ENCODE peak calls at places on chromosomes 3 and 15, in nine cellular contexts. One of them, this sample, is unnamed.

GRCh38 chr15:41122849-41123248 is 6.8 kb upstream of the INO80 start:
- DNase-seq in GM12891: no peak
- DNase-seq in lower leg skin: no peak
- DNase-seq in gastrocnemius medialis: no peak
- DNase-seq in sigmoid colon: no peak
- DNase-seq in stomach: no peak
- DNase-seq in spleen: no peak
- DNase-seq in prostate gland: no peak
- DNase-seq in A549: no peak
- DNase-seq in this sample: no peak

GRCh38 chr15:69921626-69922624 is 175.8 kb downstream of the TLE3 start:
- DNase-seq in GM12891: peak
- DNase-seq in lower leg skin: no peak
- DNase-seq in gastrocnemius medialis: no peak
- DNase-seq in sigmoid colon: no peak
- DNase-seq in stomach: no peak
- DNase-seq in spleen: no peak
- DNase-seq in prostate gland: no peak
- DNase-seq in A549: no peak
- DNase-seq in this sample: no peak

GRCh38 chr3:195806211-195806915 is 5.4 kb downstream of the MUC4 start:
- DNase-seq in GM12891: no peak
- DNase-seq in lower leg skin: no peak
- DNase-seq in gastrocnemius medialis: no peak
- DNase-seq in sigmoid colon: peak
- DNase-seq in stomach: no peak
- DNase-seq in spleen: no peak
- DNase-seq in prostate gland: no peak
- DNase-seq in A549: no peak
- DNase-seq in this sample: no peak

GRCh38 chr15:99628374-99629001 is 62.7 kb downstream of the MEF2A start:
- DNase-seq in GM12891: no peak
- DNase-seq in lower leg skin: no peak
- DNase-seq in gastrocnemius medialis: no peak
- DNase-seq in sigmoid colon: no peak
- DNase-seq in stomach: no peak
- DNase-seq in spleen: no peak
- DNase-seq in prostate gland: no peak
- DNase-seq in A549: no peak
- DNase-seq in this sample: no peak

GRCh38 chr3:153028336-153028735 is 133.7 kb upstream of the RAP2B start:
- DNase-seq in GM12891: no peak
- DNase-seq in lower leg skin: no peak
- DNase-seq in gastrocnemius medialis: no peak
- DNase-seq in sigmoid colon: no peak
- DNase-seq in stomach: no peak
- DNase-seq in spleen: no peak
- DNase-seq in prostate gland: no peak
- DNase-seq in A549: no peak
- DNase-seq in this sample: no peak

GRCh38 chr3:126498936-126499335 is 18.6 kb downstream of the UROC1 start:
- DNase-seq in GM12891: no peak
- DNase-seq in lower leg skin: no peak
- DNase-seq in gastrocnemius medialis: no peak
- DNase-seq in sigmoid colon: no peak
- DNase-seq in stomach: no peak
- DNase-seq in spleen: peak
- DNase-seq in prostate gland: no peak
- DNase-seq in A549: no peak
- DNase-seq in this sample: no peak

GRCh38 chr3:112093180-112093522 is 7.0 kb downstream of the C3orf52 start:
- DNase-seq in GM12891: no peak
- DNase-seq in lower leg skin: no peak
- DNase-seq in gastrocnemius medialis: no peak
- DNase-seq in sigmoid colon: no peak
- DNase-seq in stomach: no peak
- DNase-seq in spleen: no peak
- DNase-seq in prostate gland: no peak
- DNase-seq in A549: no peak
- DNase-seq in this sample: no peak

GRCh38 chr3:157089455-157090221 is 70.3 kb downstream of the CCNL1 start:
- DNase-seq in GM12891: no peak
- DNase-seq in lower leg skin: peak
- DNase-seq in gastrocnemius medialis: no peak
- DNase-seq in sigmoid colon: peak
- DNase-seq in stomach: peak
- DNase-seq in spleen: no peak
- DNase-seq in prostate gland: peak
- DNase-seq in A549: no peak
- DNase-seq in this sample: no peak

GRCh38 chr3:36403661-36404060 is 23.4 kb downstream of the STAC start:
- DNase-seq in GM12891: no peak
- DNase-seq in lower leg skin: no peak
- DNase-seq in gastrocnemius medialis: no peak
- DNase-seq in sigmoid colon: no peak
- DNase-seq in stomach: no peak
- DNase-seq in spleen: no peak
- DNase-seq in prostate gland: no peak
- DNase-seq in A549: no peak
- DNase-seq in this sample: no peak

GRCh38 chr3:32667072-32667582 is 17.9 kb upstream of the CNOT10 start:
- DNase-seq in GM12891: no peak
- DNase-seq in lower leg skin: no peak
- DNase-seq in gastrocnemius medialis: no peak
- DNase-seq in sigmoid colon: no peak
- DNase-seq in stomach: no peak
- DNase-seq in spleen: no peak
- DNase-seq in prostate gland: no peak
- DNase-seq in A549: no peak
- DNase-seq in this sample: no peak

GRCh38 chr3:100075731-100076543 is 38.4 kb downstream of the FILIP1L start:
- DNase-seq in GM12891: no peak
- DNase-seq in lower leg skin: no peak
- DNase-seq in gastrocnemius medialis: no peak
- DNase-seq in sigmoid colon: no peak
- DNase-seq in stomach: no peak
- DNase-seq in spleen: no peak
- DNase-seq in prostate gland: no peak
- DNase-seq in A549: no peak
- DNase-seq in this sample: no peak

GRCh38 chr3:60277376-60277800 is 973.9 kb downstream of the FHIT start:
- DNase-seq in GM12891: no peak
- DNase-seq in lower leg skin: no peak
- DNase-seq in gastrocnemius medialis: no peak
- DNase-seq in sigmoid colon: no peak
- DNase-seq in stomach: no peak
- DNase-seq in spleen: no peak
- DNase-seq in prostate gland: peak
- DNase-seq in A549: no peak
- DNase-seq in this sample: no peak

GRCh38 chr3:51997172-51997571 is 1.5 kb upstream of the RPL29 start:
- DNase-seq in GM12891: no peak
- DNase-seq in lower leg skin: no peak
- DNase-seq in gastrocnemius medialis: no peak
- DNase-seq in sigmoid colon: no peak
- DNase-seq in stomach: no peak
- DNase-seq in spleen: no peak
- DNase-seq in prostate gland: no peak
- DNase-seq in A549: no peak
- DNase-seq in this sample: no peak

GRCh38 chr3:129505341-129505740 is 23.1 kb upstream of the RHO start:
- DNase-seq in GM12891: no peak
- DNase-seq in lower leg skin: no peak
- DNase-seq in gastrocnemius medialis: no peak
- DNase-seq in sigmoid colon: no peak
- DNase-seq in stomach: no peak
- DNase-seq in spleen: peak
- DNase-seq in prostate gland: no peak
- DNase-seq in A549: no peak
- DNase-seq in this sample: no peak

GRCh38 chr3:31705726-31706125 is 173.0 kb downstream of the STT3B start:
- DNase-seq in GM12891: no peak
- DNase-seq in lower leg skin: no peak
- DNase-seq in gastrocnemius medialis: no peak
- DNase-seq in sigmoid colon: no peak
- DNase-seq in stomach: no peak
- DNase-seq in spleen: no peak
- DNase-seq in prostate gland: no peak
- DNase-seq in A549: no peak
- DNase-seq in this sample: no peak

GRCh38 chr3:38562467-38562925 is 66.4 kb downstream of the EXOG start:
- DNase-seq in GM12891: no peak
- DNase-seq in lower leg skin: no peak
- DNase-seq in gastrocnemius medialis: no peak
- DNase-seq in sigmoid colon: peak
- DNase-seq in stomach: no peak
- DNase-seq in spleen: no peak
- DNase-seq in prostate gland: no peak
- DNase-seq in A549: no peak
- DNase-seq in this sample: no peak

GRCh38 chr3:23877324-23877980 is 39.3 kb downstream of the NKIRAS1 start:
- DNase-seq in GM12891: no peak
- DNase-seq in lower leg skin: no peak
- DNase-seq in gastrocnemius medialis: no peak
- DNase-seq in sigmoid colon: no peak
- DNase-seq in stomach: no peak
- DNase-seq in spleen: no peak
- DNase-seq in prostate gland: no peak
- DNase-seq in A549: no peak
- DNase-seq in this sample: peak

GRCh38 chr3:124276863-124277515 is 285.1 kb upstream of the ROPN1 start:
- DNase-seq in GM12891: no peak
- DNase-seq in lower leg skin: no peak
- DNase-seq in gastrocnemius medialis: no peak
- DNase-seq in sigmoid colon: no peak
- DNase-seq in stomach: no peak
- DNase-seq in spleen: peak
- DNase-seq in prostate gland: no peak
- DNase-seq in A549: no peak
- DNase-seq in this sample: no peak
- TF ChIP-seq POLR2A in GM12891: no peak
- TF ChIP-seq POLR2A in lower leg skin: no peak
- TF ChIP-seq POLR2A in gastrocnemius medialis: no peak
- TF ChIP-seq POLR2A in sigmoid colon: no peak
- TF ChIP-seq POLR2A in stomach: no peak
- TF ChIP-seq POLR2A in spleen: no peak
- TF ChIP-seq POLR2A in prostate gland: no peak
- TF ChIP-seq POLR2A in A549: no peak
- TF ChIP-seq POLR2A in this sample: no peak

GRCh38 chr3:46576899-46577298 is 10.8 kb upstream of the LRRC2 start:
- DNase-seq in GM12891: no peak
- DNase-seq in lower leg skin: no peak
- DNase-seq in gastrocnemius medialis: no peak
- DNase-seq in sigmoid colon: no peak
- DNase-seq in stomach: no peak
- DNase-seq in spleen: no peak
- DNase-seq in prostate gland: no peak
- DNase-seq in A549: no peak
- DNase-seq in this sample: no peak
- TF ChIP-seq POLR2A in GM12891: no peak
- TF ChIP-seq POLR2A in lower leg skin: no peak
- TF ChIP-seq POLR2A in gastrocnemius medialis: no peak
- TF ChIP-seq POLR2A in sigmoid colon: no peak
- TF ChIP-seq POLR2A in stomach: no peak
- TF ChIP-seq POLR2A in spleen: no peak
- TF ChIP-seq POLR2A in prostate gland: no peak
- TF ChIP-seq POLR2A in A549: no peak
- TF ChIP-seq POLR2A in this sample: no peak

GRCh38 chr15:78927077-78927790 is 17.6 kb downstream of the CTSH start:
- DNase-seq in GM12891: no peak
- DNase-seq in lower leg skin: no peak
- DNase-seq in gastrocnemius medialis: no peak
- DNase-seq in sigmoid colon: no peak
- DNase-seq in stomach: no peak
- DNase-seq in spleen: peak
- DNase-seq in prostate gland: no peak
- DNase-seq in A549: no peak
- DNase-seq in this sample: no peak

GRCh38 chr15:78925956-78926743 is 18.7 kb downstream of the CTSH start:
- DNase-seq in GM12891: no peak
- DNase-seq in lower leg skin: no peak
- DNase-seq in gastrocnemius medialis: no peak
- DNase-seq in sigmoid colon: no peak
- DNase-seq in stomach: no peak
- DNase-seq in spleen: peak
- DNase-seq in prostate gland: no peak
- DNase-seq in A549: no peak
- DNase-seq in this sample: no peak

GRCh38 chr15:78929536-78930264 is 15.1 kb downstream of the CTSH start:
- DNase-seq in GM12891: no peak
- DNase-seq in lower leg skin: no peak
- DNase-seq in gastrocnemius medialis: no peak
- DNase-seq in sigmoid colon: no peak
- DNase-seq in stomach: no peak
- DNase-seq in spleen: peak
- DNase-seq in prostate gland: peak
- DNase-seq in A549: no peak
- DNase-seq in this sample: no peak

GRCh38 chr15:78930577-78931388 is 14.1 kb downstream of the CTSH start:
- DNase-seq in GM12891: no peak
- DNase-seq in lower leg skin: no peak
- DNase-seq in gastrocnemius medialis: peak
- DNase-seq in sigmoid colon: peak
- DNase-seq in stomach: no peak
- DNase-seq in spleen: peak
- DNase-seq in prostate gland: peak
- DNase-seq in A549: peak
- DNase-seq in this sample: peak

DNA sequence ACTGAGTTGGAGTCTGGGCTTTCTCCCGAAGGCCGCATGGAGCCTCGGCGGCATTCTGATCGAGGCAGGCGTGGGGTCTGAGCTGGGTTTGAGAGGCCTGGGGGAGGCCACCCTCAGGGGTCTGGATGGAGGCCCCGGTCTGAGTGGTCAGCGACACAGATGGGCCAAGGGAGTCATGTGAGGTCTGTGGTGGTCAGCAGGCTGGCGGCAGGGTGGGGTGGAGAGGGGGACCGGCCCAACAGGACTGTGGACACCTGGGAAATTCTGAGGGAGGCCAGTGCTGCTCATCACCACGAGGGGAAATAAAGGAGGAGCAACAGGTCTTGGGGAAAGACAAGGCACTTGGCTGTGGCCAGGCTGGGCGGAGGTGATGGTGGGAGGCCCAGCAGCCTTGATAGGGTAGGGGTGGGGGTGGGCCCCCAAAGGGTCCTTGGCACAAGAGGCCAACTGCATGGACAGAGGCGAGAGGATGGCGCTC is 16.2 kb downstream of the CTSH start:
- DNase-seq in GM12891: no peak
- DNase-seq in lower leg skin: no peak
- DNase-seq in gastrocnemius medialis: no peak
- DNase-seq in sigmoid colon: no peak
- DNase-seq in stomach: no peak
- DNase-seq in spleen: peak
- DNase-seq in prostate gland: no peak
- DNase-seq in A549: no peak
- DNase-seq in this sample: no peak
- TF ChIP-seq POLR2A in GM12891: no peak
- TF ChIP-seq POLR2A in lower leg skin: no peak
- TF ChIP-seq POLR2A in gastrocnemius medialis: no peak
- TF ChIP-seq POLR2A in sigmoid colon: no peak
- TF ChIP-seq POLR2A in stomach: no peak
- TF ChIP-seq POLR2A in spleen: no peak
- TF ChIP-seq POLR2A in prostate gland: no peak
- TF ChIP-seq POLR2A in A549: no peak
- TF ChIP-seq POLR2A in this sample: no peak

GRCh38 chr3:197687570-197687969 is 49.1 kb downstream of the RUBCN start:
- DNase-seq in GM12891: no peak
- DNase-seq in lower leg skin: no peak
- DNase-seq in gastrocnemius medialis: no peak
- DNase-seq in sigmoid colon: no peak
- DNase-seq in stomach: no peak
- DNase-seq in spleen: no peak
- DNase-seq in prostate gland: no peak
- DNase-seq in A549: no peak
- DNase-seq in this sample: no peak
- TF ChIP-seq POLR2A in GM12891: no peak
- TF ChIP-seq POLR2A in lower leg skin: no peak
- TF ChIP-seq POLR2A in gastrocnemius medialis: no peak
- TF ChIP-seq POLR2A in sigmoid colon: no peak
- TF ChIP-seq POLR2A in stomach: no peak
- TF ChIP-seq POLR2A in spleen: no peak
- TF ChIP-seq POLR2A in prostate gland: no peak
- TF ChIP-seq POLR2A in A549: no peak
- TF ChIP-seq POLR2A in this sample: no peak